ENCODE peak calls at places on chromosome 11, in four cellular contexts. A is AG04449, I is brain microvascular endothelial cell, P is colonic mucosa. W is an unnamed sample.

GRCh38 chr11:116173946-116174911 is 598.6 kb downstream of the BUD13 start:
- DNase-seq in I (no peak), P (peak; percentile 7), A (no peak), W (no peak)

GRCh38 chr11:63764201-63764711 is 4.3 kb downstream of the ZFTA start:
- DNase-seq in A (no peak), I (no peak), P (no peak), W (no peak)

GRCh38 chr11:42161886-42162285 is 702.4 kb upstream of the LRRC4C start:
- DNase-seq in P (no peak), A (peak; percentile 65), I (peak; percentile 51), W (no peak)

GRCh38 chr11:35393093-35393492 is 26.3 kb downstream of the SLC1A2 start:
- DNase-seq in I (no peak), P (no peak), A (no peak), W (no peak)

GRCh38 chr11:72239849-72240460 is 4.0 kb downstream of the PHOX2A start:
- DNase-seq in P (peak; percentile 67), A (no peak), I (no peak), W (peak; percentile 70)

GRCh38 chr11:2313051-2313951 is 11.5 kb downstream of the TSPAN32 start:
- DNase-seq in P (no peak), I (no peak), A (no peak), W (peak; percentile 36)

GRCh38 chr11:126816655-126817054 is 183.9 kb downstream of the KIRREL3 start:
- DNase-seq in A (no peak), P (no peak), I (no peak), W (no peak)

GRCh38 chr11:50186146-50186545 is 153.5 kb downstream of the OR4C45 start:
- DNase-seq in P (no peak), A (no peak), I (no peak), W (no peak)

GRCh38 chr11:86458294-86459001 is 83.8 kb downstream of the CCDC81 start:
- DNase-seq in A (no peak), P (no peak), I (no peak), W (no peak)

GRCh38 chr11:116660011-116660410 is 112.8 kb downstream of the BUD13 start:
- DNase-seq in P (no peak), I (no peak), A (no peak), W (no peak)

GRCh38 chr11:60328460-60328859 is 1.4 kb downstream of the MS4A6E start:
- DNase-seq in I (no peak), P (no peak), A (no peak), W (no peak)

GRCh38 chr11:95923730-95924413 is at the start of gene MTMR2:
- DNase-seq in I (peak; percentile 53), P (peak; percentile 82), A (no peak), W (peak; percentile 82)

GRCh38 chr11:62611705-62612365 is 740 bp downstream of the EML3 start:
- DNase-seq in A (no peak), P (peak; percentile 58), I (no peak), W (peak; percentile 66)

GRCh38 chr11:11909727-11910126 is 68.0 kb downstream of the USP47 start:
- DNase-seq in A (peak; percentile 58), P (no peak), I (no peak), W (no peak)

GRCh38 chr11:68471360-68472340 is 11.1 kb downstream of the PPP6R3 start:
- DNase-seq in I (peak; percentile 89), A (peak; percentile 52), P (no peak), W (no peak)

GRCh38 chr11:102435688-102436087 is 16.9 kb downstream of the TMEM123 start:
- DNase-seq in A (no peak), I (no peak), P (no peak), W (no peak)

GRCh38 chr11:1152316-1153104 is 5.2 kb upstream of the MUC5AC start:
- DNase-seq in P (no peak), A (no peak), I (peak; percentile 65), W (no peak)

GRCh38 chr11:84564180-84564866 is 1062.8 kb downstream of the DLG2 start:
- DNase-seq in P (peak; percentile 64), A (no peak), I (peak; percentile 62), W (peak; percentile 39)

GRCh38 chr11:75429902-75430691 is 2.9 kb downstream of the KLHL35 start:
- DNase-seq in P (peak; percentile 62), I (peak; percentile 27), A (no peak), W (peak; percentile 84)

GRCh38 chr11:77101043-77101537 is 1.6 kb upstream of the OMP start:
- DNase-seq in A (no peak), I (no peak), P (no peak), W (no peak)

GRCh38 chr11:104291646-104292045 is 127.7 kb upstream of the PDGFD start:
- DNase-seq in A (no peak), I (no peak), P (no peak), W (no peak)

GRCh38 chr11:105144887-105145286 is 5.3 kb upstream of the CARD18 start:
- DNase-seq in I (no peak), P (no peak), A (peak; percentile 50), W (no peak)

GRCh38 chr11:121508449-121508848 is 55.7 kb upstream of the SORL1-AS1 start:
- DNase-seq in A (no peak), I (no peak), P (no peak), W (no peak)

GRCh38 chr11:34194576-34195335 is 89.3 kb downstream of the NAT10 start:
- DNase-seq in I (no peak), P (no peak), A (no peak), W (no peak)

GRCh38 chr11:77142091-77142975 is 14.3 kb downstream of the MYO7A start:
- DNase-seq in A (no peak), I (no peak), P (no peak), W (no peak)

GRCh38 chr11:28343304-28344233 is 235.4 kb downstream of the METTL15 start:
- DNase-seq in P (no peak), A (peak; percentile 42), I (peak; percentile 80), W (no peak)

GRCh38 chr11:79809487-79809886 is 368.7 kb upstream of the TENM4 start:
- DNase-seq in P (no peak), A (no peak), I (no peak), W (no peak)

GRCh38 chr11:69863544-69864200 is 44.5 kb upstream of the FGF3 start:
- DNase-seq in A (no peak), P (no peak), I (no peak), W (no peak)

GRCh38 chr11:14969922-14970323 is 2.2 kb downstream of the CALCA start:
- DNase-seq in I (peak; percentile 25), P (peak; percentile 47), A (no peak), W (no peak)

GRCh38 chr11:104872393-104872792 is 25.9 kb downstream of the CASP12 start:
- DNase-seq in A (no peak), I (no peak), P (no peak), W (no peak)

GRCh38 chr11:4511846-4512245 is 29.4 kb downstream of the OR52K1 start:
- DNase-seq in I (no peak), A (no peak), P (no peak), W (no peak)

GRCh38 chr11:62921573-62922188 is 518 bp upstream of the CHRM1 start:
- DNase-seq in A (no peak), I (peak; percentile 7), P (peak; percentile 57), W (peak; percentile 40)

GRCh38 chr11:7332962-7333361 is 81.3 kb downstream of the SYT9 start:
- DNase-seq in P (no peak), I (no peak), A (no peak), W (no peak)

GRCh38 chr11:110777765-110778164 is 65.5 kb upstream of the ARHGAP20 start:
- DNase-seq in I (peak; percentile 40), P (peak; percentile 38), A (no peak), W (no peak)

GRCh38 chr11:124174001-124174400 is 9.1 kb upstream of the OR10D3 start:
- DNase-seq in P (no peak), I (peak; percentile 52), A (peak; percentile 12), W (no peak)

GRCh38 chr11:67576742-67577475 is 6.7 kb upstream of the GSTP1 start:
- DNase-seq in P (no peak), A (no peak), I (no peak), W (no peak)

GRCh38 chr11:57321388-57321995 is 3.3 kb downstream of the TNKS1BP1 start:
- DNase-seq in A (no peak), I (no peak), P (peak; percentile 62), W (peak; percentile 56)

GRCh38 chr11:83521647-83522596 is 235.8 kb upstream of the CCDC90B start:
- DNase-seq in I (peak; percentile 12), A (no peak), P (no peak), W (no peak)

DNA sequence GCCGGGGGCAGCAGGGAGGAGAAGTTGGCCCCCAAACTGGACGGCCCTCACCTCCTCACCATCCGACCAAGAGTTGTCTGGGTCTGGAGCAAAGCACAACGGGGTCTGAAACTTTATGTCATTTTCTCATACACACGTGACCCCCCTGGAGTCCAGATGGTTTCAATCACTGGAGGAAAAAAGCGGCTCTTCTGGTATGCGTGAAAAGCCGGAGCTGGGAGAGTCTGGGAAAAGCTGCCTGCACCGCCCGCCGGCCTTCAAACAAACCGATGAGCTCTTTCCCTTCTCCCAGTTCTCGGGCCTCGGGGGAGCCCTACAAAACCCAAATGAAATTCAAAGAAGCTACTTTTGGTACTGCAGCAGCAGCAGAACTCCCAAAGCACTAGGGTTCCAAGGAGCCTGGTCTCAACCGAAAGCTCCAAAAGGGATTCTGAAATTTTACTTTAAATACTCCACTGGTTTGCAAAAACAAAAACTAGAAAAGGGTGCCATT is 39.7 kb upstream of the AKIP1 start:
- DNase-seq in I (peak; percentile 81), A (no peak), P (peak; percentile 76), W (peak; percentile 56)
- H3K4me3 ChIP-seq in I (peak overlapping the region; percentile 69), A (peak overlapping the region; percentile 77), P (peak overlapping the region; percentile 89), W (peak overlapping the region; percentile 74)

GRCh38 chr11:119692547-119692834 is 36.5 kb downstream of the NECTIN1 start:
- DNase-seq in A (no peak), P (no peak), I (no peak), W (no peak)
- H3K4me3 ChIP-seq in A (no peak overlapping the region), P (no peak overlapping the region), I (no peak overlapping the region), W (no peak overlapping the region)

GRCh38 chr11:44307340-44308099 is 2.4 kb downstream of the ALX4 start:
- DNase-seq in A (no peak), I (no peak), P (no peak), W (no peak)

GRCh38 chr11:44310198-44310455 is 188 bp upstream of the ALX4 start:
- DNase-seq in A (no peak), I (no peak), P (no peak), W (no peak)

GRCh38 chr11:44308256-44308922 is 1.6 kb downstream of the ALX4 start:
- DNase-seq in I (no peak), P (no peak), A (no peak), W (no peak)

GRCh38 chr11:44309483-44310197 is at the start of gene ALX4:
- DNase-seq in P (no peak), A (no peak), I (no peak), W (no peak)

GRCh38 chr11:44308923-44309482 is 936 bp downstream of the ALX4 start:
- DNase-seq in I (no peak), P (no peak), A (no peak), W (no peak)
- H3K4me3 ChIP-seq in I (no peak overlapping the region), P (no peak overlapping the region), A (peak overlapping the region; percentile 59), W (no peak overlapping the region)

GRCh38 chr11:132349806-132350733 is 979.7 kb downstream of the NTM start:
- DNase-seq in I (peak; percentile 33), P (no peak), A (no peak), W (no peak)

GRCh38 chr11:132342408-132342807 is 972.0 kb downstream of the NTM start:
- DNase-seq in I (no peak), A (no peak), P (no peak), W (no peak)

GRCh38 chr11:132347156-132348090 is 977.0 kb downstream of the NTM start:
- DNase-seq in P (no peak), A (no peak), I (no peak), W (no peak)

GRCh38 chr11:132343445-132343844 is 973.0 kb downstream of the NTM start:
- DNase-seq in I (no peak), P (no peak), A (no peak), W (no peak)

GRCh38 chr11:132346558-132347148 is 976.2 kb downstream of the NTM start:
- DNase-seq in I (no peak), P (no peak), A (no peak), W (no peak)
- H3K4me3 ChIP-seq in I (no peak overlapping the region), P (no peak overlapping the region), A (no peak overlapping the region), W (no peak overlapping the region)

W was measured in mucosa of descending colon.